ENCODE peak calls at places on chromosome 15, in eight cellular contexts. One of them, this sample, is unnamed. For H3K4me1, the result is how much of the 10 kb centered on the place peaks cover.

GRCh38 chr15:24734391-24734790 is 58.8 kb downstream of the NPAP1 start:
- DNase-seq in pancreas: no peak
- DNase-seq in GM23338: no peak
- DNase-seq in fibroblast of lung: no peak
- DNase-seq in breast epithelium: no peak
- DNase-seq in HCT116: no peak
- DNase-seq in CD8-positive, alpha-beta T cell: no peak
- DNase-seq in mucosa of descending colon: no peak
- DNase-seq in this sample: no peak

GRCh38 chr15:79099692-79100091 is 9.1 kb upstream of the RASGRF1 start:
- DNase-seq in breast epithelium: no peak
- DNase-seq in fibroblast of lung: no peak
- DNase-seq in GM23338: no peak
- DNase-seq in pancreas: no peak
- DNase-seq in CD8-positive, alpha-beta T cell: no peak
- DNase-seq in HCT116: no peak
- DNase-seq in mucosa of descending colon: no peak
- DNase-seq in this sample: no peak

GRCh38 chr15:26178821-26179220 is 315.7 kb upstream of the ATP10A start:
- DNase-seq in HCT116: no peak
- DNase-seq in breast epithelium: no peak
- DNase-seq in mucosa of descending colon: no peak
- DNase-seq in GM23338: no peak
- DNase-seq in fibroblast of lung: no peak
- DNase-seq in pancreas: no peak
- DNase-seq in CD8-positive, alpha-beta T cell: no peak
- DNase-seq in this sample: no peak

GRCh38 chr15:71634820-71635219 is 175.5 kb upstream of the NR2E3 start:
- DNase-seq in GM23338: no peak
- DNase-seq in fibroblast of lung: no peak
- DNase-seq in mucosa of descending colon: no peak
- DNase-seq in breast epithelium: no peak
- DNase-seq in HCT116: no peak
- DNase-seq in CD8-positive, alpha-beta T cell: no peak
- DNase-seq in pancreas: no peak
- DNase-seq in this sample: no peak

GRCh38 chr15:28861031-28861534 is 12.6 kb upstream of the GOLGA6L7 start:
- DNase-seq in pancreas: no peak
- DNase-seq in GM23338: peak
- DNase-seq in HCT116: no peak
- DNase-seq in CD8-positive, alpha-beta T cell: no peak
- DNase-seq in mucosa of descending colon: no peak
- DNase-seq in breast epithelium: no peak
- DNase-seq in fibroblast of lung: peak
- DNase-seq in this sample: no peak

GRCh38 chr15:85727068-85727467 is 67.7 kb downstream of the KLHL25 start:
- DNase-seq in breast epithelium: no peak
- DNase-seq in mucosa of descending colon: no peak
- DNase-seq in CD8-positive, alpha-beta T cell: no peak
- DNase-seq in pancreas: no peak
- DNase-seq in fibroblast of lung: peak
- DNase-seq in HCT116: no peak
- DNase-seq in GM23338: no peak
- DNase-seq in this sample: no peak

GRCh38 chr15:57686657-57687056 is 19.9 kb upstream of the POLR2M start:
- DNase-seq in CD8-positive, alpha-beta T cell: no peak
- DNase-seq in GM23338: no peak
- DNase-seq in mucosa of descending colon: no peak
- DNase-seq in fibroblast of lung: no peak
- DNase-seq in HCT116: no peak
- DNase-seq in breast epithelium: no peak
- DNase-seq in pancreas: no peak
- DNase-seq in this sample: no peak

GRCh38 chr15:48470096-48470495 is 138.9 kb downstream of the DUT start:
- DNase-seq in pancreas: no peak
- DNase-seq in GM23338: no peak
- DNase-seq in breast epithelium: no peak
- DNase-seq in fibroblast of lung: no peak
- DNase-seq in mucosa of descending colon: no peak
- DNase-seq in CD8-positive, alpha-beta T cell: no peak
- DNase-seq in HCT116: no peak
- DNase-seq in this sample: no peak

GRCh38 chr15:60155661-60156060 is 151.6 kb downstream of the FOXB1 start:
- DNase-seq in mucosa of descending colon: no peak
- DNase-seq in pancreas: no peak
- DNase-seq in fibroblast of lung: peak
- DNase-seq in GM23338: no peak
- DNase-seq in HCT116: no peak
- DNase-seq in CD8-positive, alpha-beta T cell: no peak
- DNase-seq in breast epithelium: no peak
- DNase-seq in this sample: no peak

GRCh38 chr15:57591822-57592367 is at the start of gene MYZAP:
- DNase-seq in CD8-positive, alpha-beta T cell: no peak
- DNase-seq in mucosa of descending colon: peak
- DNase-seq in fibroblast of lung: no peak
- DNase-seq in HCT116: no peak
- DNase-seq in breast epithelium: no peak
- DNase-seq in pancreas: peak
- DNase-seq in GM23338: peak
- DNase-seq in this sample: peak

GRCh38 chr15:71997691-71998090 is 120.3 kb downstream of the MYO9A start:
- DNase-seq in breast epithelium: no peak
- DNase-seq in pancreas: no peak
- DNase-seq in fibroblast of lung: no peak
- DNase-seq in mucosa of descending colon: no peak
- DNase-seq in HCT116: no peak
- DNase-seq in CD8-positive, alpha-beta T cell: no peak
- DNase-seq in GM23338: no peak
- DNase-seq in this sample: no peak

GRCh38 chr15:91865486-91865885 is 12.0 kb downstream of the SLCO3A1 start:
- DNase-seq in pancreas: no peak
- DNase-seq in CD8-positive, alpha-beta T cell: no peak
- DNase-seq in mucosa of descending colon: no peak
- DNase-seq in fibroblast of lung: no peak
- DNase-seq in GM23338: no peak
- DNase-seq in breast epithelium: no peak
- DNase-seq in HCT116: no peak
- DNase-seq in this sample: no peak

GRCh38 chr15:45287400-45287799 is 35.4 kb downstream of the SLC28A2 start:
- DNase-seq in GM23338: no peak
- DNase-seq in mucosa of descending colon: no peak
- DNase-seq in CD8-positive, alpha-beta T cell: no peak
- DNase-seq in fibroblast of lung: no peak
- DNase-seq in pancreas: no peak
- DNase-seq in breast epithelium: no peak
- DNase-seq in HCT116: no peak
- DNase-seq in this sample: no peak

GRCh38 chr15:50234764-50235163 is 30.8 kb downstream of the HDC start:
- DNase-seq in breast epithelium: no peak
- DNase-seq in pancreas: no peak
- DNase-seq in mucosa of descending colon: no peak
- DNase-seq in CD8-positive, alpha-beta T cell: no peak
- DNase-seq in GM23338: no peak
- DNase-seq in fibroblast of lung: no peak
- DNase-seq in HCT116: no peak
- DNase-seq in this sample: no peak

GRCh38 chr15:94026458-94026967 is 204.8 kb upstream of the MCTP2 start:
- DNase-seq in fibroblast of lung: peak
- DNase-seq in mucosa of descending colon: no peak
- DNase-seq in GM23338: no peak
- DNase-seq in HCT116: no peak
- DNase-seq in pancreas: no peak
- DNase-seq in CD8-positive, alpha-beta T cell: no peak
- DNase-seq in breast epithelium: no peak
- DNase-seq in this sample: no peak

GRCh38 chr15:34621675-34622074 is 38.2 kb upstream of the GOLGA8B start:
- DNase-seq in mucosa of descending colon: no peak
- DNase-seq in fibroblast of lung: peak
- DNase-seq in GM23338: no peak
- DNase-seq in CD8-positive, alpha-beta T cell: no peak
- DNase-seq in HCT116: peak
- DNase-seq in pancreas: no peak
- DNase-seq in breast epithelium: no peak
- DNase-seq in this sample: no peak

GRCh38 chr15:34853001-34853758 is 57.8 kb upstream of the ACTC1 start:
- DNase-seq in GM23338: peak
- DNase-seq in HCT116: no peak
- DNase-seq in breast epithelium: no peak
- DNase-seq in pancreas: no peak
- DNase-seq in CD8-positive, alpha-beta T cell: no peak
- DNase-seq in fibroblast of lung: peak
- DNase-seq in mucosa of descending colon: no peak
- DNase-seq in this sample: no peak

GRCh38 chr15:60396100-60396499 is 1.7 kb downstream of the ANXA2 start:
- DNase-seq in breast epithelium: no peak
- DNase-seq in CD8-positive, alpha-beta T cell: no peak
- DNase-seq in mucosa of descending colon: no peak
- DNase-seq in fibroblast of lung: no peak
- DNase-seq in GM23338: peak
- DNase-seq in pancreas: no peak
- DNase-seq in HCT116: no peak
- DNase-seq in this sample: no peak

GRCh38 chr15:41778503-41778902 is 4.2 kb downstream of the MAPKBP1 start:
- DNase-seq in pancreas: no peak
- DNase-seq in mucosa of descending colon: no peak
- DNase-seq in fibroblast of lung: no peak
- DNase-seq in GM23338: no peak
- DNase-seq in CD8-positive, alpha-beta T cell: no peak
- DNase-seq in breast epithelium: no peak
- DNase-seq in HCT116: no peak
- DNase-seq in this sample: no peak
- H3K4me1 ChIP-seq in pancreas: under half
- H3K4me1 ChIP-seq in mucosa of descending colon: under half
- H3K4me1 ChIP-seq in fibroblast of lung: under half
- H3K4me1 ChIP-seq in GM23338: under half
- H3K4me1 ChIP-seq in CD8-positive, alpha-beta T cell: under half
- H3K4me1 ChIP-seq in breast epithelium: under half
- H3K4me1 ChIP-seq in HCT116: under half
- H3K4me1 ChIP-seq in this sample: under half

DNA sequence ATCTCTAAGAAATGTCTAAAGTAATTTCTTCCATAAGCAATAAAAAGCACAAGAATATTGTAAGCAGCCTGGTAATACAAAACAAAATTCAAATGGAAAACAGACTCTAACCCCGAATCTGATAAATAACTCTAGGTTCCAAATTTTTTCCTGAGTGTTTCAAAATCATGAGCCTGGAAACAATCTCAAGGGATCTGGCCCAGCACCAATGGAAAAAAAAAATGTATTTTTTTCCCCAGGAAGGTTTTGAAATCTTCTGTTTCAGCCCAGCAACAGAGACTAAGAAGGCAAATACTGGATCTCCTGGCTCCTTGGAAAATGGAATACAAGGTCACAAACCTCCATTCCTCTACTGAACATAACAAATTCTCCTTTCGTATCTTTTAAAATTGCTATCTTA is 13.0 kb downstream of the TBC1D2B start:
- DNase-seq in mucosa of descending colon: no peak
- DNase-seq in breast epithelium: no peak
- DNase-seq in pancreas: no peak
- DNase-seq in GM23338: no peak
- DNase-seq in CD8-positive, alpha-beta T cell: no peak
- DNase-seq in fibroblast of lung: peak
- DNase-seq in HCT116: no peak
- DNase-seq in this sample: no peak
- H3K4me3 ChIP-seq in mucosa of descending colon: no peak
- H3K4me3 ChIP-seq in breast epithelium: no peak
- H3K4me3 ChIP-seq in pancreas: no peak
- H3K4me3 ChIP-seq in GM23338: no peak
- H3K4me3 ChIP-seq in CD8-positive, alpha-beta T cell: no peak
- H3K4me3 ChIP-seq in fibroblast of lung: peak
- H3K4me3 ChIP-seq in HCT116: no peak
- H3K4me3 ChIP-seq in this sample: no peak

GRCh38 chr15:67826717-67827560 is 1.6 kb downstream of the SKOR1 start:
- DNase-seq in fibroblast of lung: no peak
- DNase-seq in breast epithelium: no peak
- DNase-seq in pancreas: no peak
- DNase-seq in CD8-positive, alpha-beta T cell: no peak
- DNase-seq in GM23338: peak
- DNase-seq in HCT116: no peak
- DNase-seq in mucosa of descending colon: no peak
- DNase-seq in this sample: no peak

GRCh38 chr15:67828969-67829646 is 3.8 kb downstream of the SKOR1 start:
- DNase-seq in HCT116: no peak
- DNase-seq in mucosa of descending colon: no peak
- DNase-seq in GM23338: peak
- DNase-seq in pancreas: no peak
- DNase-seq in fibroblast of lung: no peak
- DNase-seq in CD8-positive, alpha-beta T cell: no peak
- DNase-seq in breast epithelium: no peak
- DNase-seq in this sample: no peak

GRCh38 chr15:67829647-67830504 is 4.6 kb downstream of the SKOR1 start:
- DNase-seq in GM23338: peak
- DNase-seq in breast epithelium: no peak
- DNase-seq in CD8-positive, alpha-beta T cell: no peak
- DNase-seq in HCT116: no peak
- DNase-seq in fibroblast of lung: no peak
- DNase-seq in mucosa of descending colon: no peak
- DNase-seq in pancreas: no peak
- DNase-seq in this sample: no peak

GRCh38 chr15:67827561-67828378 is 2.5 kb downstream of the SKOR1 start:
- DNase-seq in fibroblast of lung: no peak
- DNase-seq in breast epithelium: no peak
- DNase-seq in HCT116: no peak
- DNase-seq in mucosa of descending colon: no peak
- DNase-seq in pancreas: no peak
- DNase-seq in GM23338: peak
- DNase-seq in CD8-positive, alpha-beta T cell: no peak
- DNase-seq in this sample: no peak

DNA sequence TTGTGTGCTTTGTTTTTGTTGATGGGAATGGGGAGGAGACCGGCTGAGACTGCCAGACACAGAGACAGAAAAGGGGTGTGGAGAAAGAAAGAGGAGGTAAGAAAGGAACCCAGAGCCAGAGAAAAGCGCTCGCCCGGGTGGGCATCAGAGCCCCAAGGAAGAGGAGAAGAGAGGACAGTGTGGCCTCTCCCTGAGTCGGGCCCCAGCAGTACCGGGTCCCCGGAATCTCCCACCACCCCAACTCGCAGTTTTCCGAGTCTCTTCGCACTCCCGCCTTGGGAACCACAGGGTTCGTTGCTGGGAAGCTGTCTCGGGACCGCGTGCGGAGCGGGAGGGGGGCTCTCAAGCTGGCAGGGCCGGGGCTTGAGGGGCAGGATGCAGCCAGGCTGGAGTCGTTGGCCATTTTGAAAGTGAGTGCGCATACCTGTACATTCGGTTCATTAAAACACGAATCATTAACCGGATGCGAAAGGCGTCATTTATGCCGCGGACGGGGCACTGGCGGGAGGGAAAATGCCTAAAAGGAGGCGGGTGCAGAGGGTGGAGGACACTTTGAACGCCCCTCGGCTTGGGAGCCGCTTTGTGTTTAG is 3.2 kb downstream of the SKOR1 start:
- DNase-seq in breast epithelium: no peak
- DNase-seq in CD8-positive, alpha-beta T cell: no peak
- DNase-seq in mucosa of descending colon: no peak
- DNase-seq in HCT116: no peak
- DNase-seq in fibroblast of lung: no peak
- DNase-seq in GM23338: peak
- DNase-seq in pancreas: no peak
- DNase-seq in this sample: no peak
- H3K4me1 ChIP-seq in breast epithelium: under half
- H3K4me1 ChIP-seq in CD8-positive, alpha-beta T cell: half or more
- H3K4me1 ChIP-seq in mucosa of descending colon: half or more
- H3K4me1 ChIP-seq in HCT116: under half
- H3K4me1 ChIP-seq in fibroblast of lung: under half
- H3K4me1 ChIP-seq in GM23338: half or more
- H3K4me1 ChIP-seq in pancreas: under half
- H3K4me1 ChIP-seq in this sample: under half

GRCh38 chr15:74958908-74959642 is 2.5 kb upstream of the RPP25 start:
- DNase-seq in pancreas: no peak
- DNase-seq in CD8-positive, alpha-beta T cell: no peak
- DNase-seq in breast epithelium: no peak
- DNase-seq in fibroblast of lung: no peak
- DNase-seq in GM23338: peak
- DNase-seq in mucosa of descending colon: peak
- DNase-seq in HCT116: no peak
- DNase-seq in this sample: no peak
- H3K4me3 ChIP-seq in pancreas: peak
- H3K4me3 ChIP-seq in CD8-positive, alpha-beta T cell: no peak
- H3K4me3 ChIP-seq in breast epithelium: peak
- H3K4me3 ChIP-seq in fibroblast of lung: peak
- H3K4me3 ChIP-seq in GM23338: peak
- H3K4me3 ChIP-seq in mucosa of descending colon: no peak
- H3K4me3 ChIP-seq in HCT116: peak
- H3K4me3 ChIP-seq in this sample: peak